ENCODE peak calls at places on chromosomes 7 and 10, in eight cellular contexts. S, F, Y, W, B, C, K and V are unnamed samples.

GRCh38 chr10:120318862-120319261 is 138.2 kb upstream of the PLPP4 start:
- DNase-seq in B (no peak), W (peak; percentile 6), K (no peak), Y (no peak), S (no peak), F (no peak), C (no peak), V (no peak)

GRCh38 chr7:86956567-86956966 is 102.9 kb downstream of the ELAPOR2 start:
- DNase-seq in W (no peak), B (no peak), C (no peak), Y (no peak), S (no peak), F (no peak), K (no peak), V (no peak)

GRCh38 chr10:97481071-97481470 is 17.2 kb downstream of the MMS19 start:
- DNase-seq in K (peak; percentile 82), C (no peak), Y (peak; percentile 15), F (no peak), B (no peak), S (no peak), W (no peak), V (no peak)

GRCh38 chr10:122034149-122034756 is 45.3 kb downstream of the TACC2 start:
- DNase-seq in F (no peak), W (no peak), S (no peak), K (peak; percentile 76), C (peak; percentile 53), Y (peak; percentile 57), B (peak; percentile 47), V (no peak)

GRCh38 chr7:134811798-134812197 is 32.4 kb downstream of the CALD1 start:
- DNase-seq in S (no peak), W (no peak), Y (no peak), K (no peak), F (no peak), C (no peak), B (peak; percentile 85), V (no peak)

GRCh38 chr10:102540023-102540422 is 36.3 kb downstream of the SUFU start:
- DNase-seq in S (no peak), F (no peak), C (peak; percentile 18), W (no peak), K (peak; percentile 20), B (peak; percentile 48), Y (peak; percentile 5), V (no peak)

GRCh38 chr10:76576276-76576962 is 1061.2 kb downstream of the KCNMA1 start:
- DNase-seq in F (no peak), C (no peak), B (peak; percentile 81), S (no peak), K (peak; percentile 2), Y (peak; percentile 76), W (no peak), V (no peak)

GRCh38 chr10:78621183-78621789 is 447.5 kb upstream of the ZMIZ1 start:
- DNase-seq in B (peak; percentile 43), S (no peak), W (no peak), K (no peak), C (no peak), Y (no peak), F (no peak), V (no peak)

GRCh38 chr7:508461-509170 is 11.0 kb downstream of the PDGFA start:
- DNase-seq in Y (no peak), C (no peak), S (no peak), W (no peak), F (no peak), K (no peak), B (no peak), V (peak; percentile 15)

GRCh38 chr10:24897326-24897926 is 55.0 kb downstream of the PRTFDC1 start:
- DNase-seq in Y (peak; percentile 20), C (no peak), F (no peak), W (no peak), S (no peak), K (peak; percentile 15), B (peak; percentile 60), V (no peak)

GRCh38 chr7:69457912-69458491 is 140.3 kb upstream of the AUTS2 start:
- DNase-seq in K (no peak), W (no peak), B (no peak), F (no peak), S (no peak), C (peak; percentile 16), Y (no peak), V (no peak)

GRCh38 chr7:4787541-4787940 is 12.1 kb downstream of the AP5Z1 start:
- DNase-seq in W (no peak), B (no peak), Y (no peak), C (no peak), K (no peak), S (no peak), F (no peak), V (no peak)

GRCh38 chr7:26199301-26200112 is 1.0 kb downstream of the HNRNPA2B1 start:
- DNase-seq in S (peak; percentile 34), B (no peak), K (peak; percentile 66), W (no peak), C (peak; percentile 77), Y (no peak), F (peak; percentile 18), V (peak; percentile 70)

GRCh38 chr7:26200113-26200443 is 468 bp downstream of the HNRNPA2B1 start:
- DNase-seq in Y (peak; percentile 55), K (peak; percentile 68), W (no peak), F (peak; percentile 49), C (peak; percentile 86), S (peak; percentile 65), B (no peak), V (peak; percentile 68)

GRCh38 chr7:26198781-26199169 is 1.8 kb downstream of the HNRNPA2B1 start:
- DNase-seq in B (no peak), Y (no peak), C (no peak), W (no peak), S (no peak), F (no peak), K (no peak), V (no peak)

GRCh38 chr7:26197153-26198115 is 3.1 kb downstream of the HNRNPA2B1 start:
- DNase-seq in W (no peak), C (no peak), Y (no peak), F (no peak), S (no peak), B (no peak), K (no peak), V (no peak)

GRCh38 chr7:26198133-26198780 is 2.3 kb downstream of the HNRNPA2B1 start:
- DNase-seq in Y (no peak), W (no peak), K (peak; percentile 56), F (no peak), S (no peak), B (no peak), C (peak; percentile 47), V (no peak)
- TF ChIP-seq CTCF in Y (peak; percentile 93), W (peak; percentile 47), K (peak; percentile 58), F (peak; percentile 90), S (peak; percentile 97), B (peak; percentile 58), C (peak; percentile 70), V (peak; percentile 97)

DNA sequence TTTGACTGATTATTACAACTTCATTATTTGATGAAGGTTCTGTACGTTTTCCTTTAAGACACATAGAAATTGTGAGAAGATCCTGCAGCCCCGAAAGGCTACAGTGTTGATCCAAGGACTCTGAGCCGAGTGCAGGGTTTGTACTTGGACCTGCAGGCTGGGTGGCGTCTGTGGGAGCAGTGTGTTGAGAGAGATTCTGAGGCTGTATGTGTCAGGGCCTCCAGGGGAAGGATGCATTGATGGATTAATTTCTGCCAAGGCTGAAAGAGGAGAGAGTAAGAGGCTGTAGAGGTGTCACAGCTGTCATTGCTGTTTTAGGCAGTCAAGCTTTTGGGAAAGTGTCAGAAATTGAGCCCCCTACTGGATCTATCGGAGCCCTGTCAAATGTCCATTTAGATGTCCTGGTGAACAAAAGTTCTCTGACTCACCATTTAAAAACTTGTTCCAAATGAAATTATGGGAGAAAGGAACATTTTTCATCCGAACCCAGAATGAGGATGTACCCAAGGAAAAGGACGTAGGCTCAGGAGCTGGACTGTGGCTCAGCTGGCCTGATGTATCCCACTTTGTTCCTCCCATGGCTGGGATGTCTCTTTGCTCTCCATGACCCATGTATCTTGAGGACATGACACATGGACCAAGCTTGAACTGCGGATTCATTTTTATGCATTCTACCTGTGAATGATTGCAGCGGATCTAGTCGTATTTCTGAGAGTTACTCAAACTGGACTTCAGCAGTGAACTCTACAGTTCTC is 102.2 kb downstream of the TCF7L2 start:
- DNase-seq in Y (no peak), S (no peak), W (no peak), C (no peak), F (no peak), K (peak; percentile 30), B (no peak), V (no peak)
- TF ChIP-seq CTCF in Y (peak; percentile 63), S (no peak), W (peak; percentile 25), C (peak; percentile 21), F (peak; percentile 12), K (peak; percentile 13), B (peak; percentile 50), V (peak; percentile 16)

GRCh38 chr10:23193435-23194074 is 1.4 kb downstream of the PTF1A start:
- DNase-seq in F (no peak), C (no peak), S (no peak), W (no peak), Y (no peak), B (no peak), K (no peak), V (no peak)

GRCh38 chr10:23194471-23194965 is 2.4 kb downstream of the PTF1A start:
- DNase-seq in Y (no peak), C (no peak), B (no peak), K (no peak), F (no peak), S (no peak), W (no peak), V (no peak)

GRCh38 chr10:23191764-23192395 is at the start of gene PTF1A:
- DNase-seq in B (no peak), F (peak; percentile 50), S (no peak), C (peak; percentile 16), Y (no peak), W (no peak), K (no peak), V (no peak)

GRCh38 chr10:23192396-23192740 is 256 bp downstream of the PTF1A start:
- DNase-seq in W (no peak), B (no peak), C (no peak), Y (no peak), K (no peak), F (no peak), S (no peak), V (peak; percentile 44)

GRCh38 chr10:23192741-23193434 is 776 bp downstream of the PTF1A start:
- DNase-seq in Y (no peak), W (no peak), F (peak; percentile 24), K (no peak), S (no peak), B (no peak), C (peak; percentile 18), V (peak; percentile 60)
- TF ChIP-seq CTCF in Y (no peak), W (no peak), F (peak; percentile 25), K (no peak), S (no peak), B (no peak), C (no peak), V (no peak)

DNA sequence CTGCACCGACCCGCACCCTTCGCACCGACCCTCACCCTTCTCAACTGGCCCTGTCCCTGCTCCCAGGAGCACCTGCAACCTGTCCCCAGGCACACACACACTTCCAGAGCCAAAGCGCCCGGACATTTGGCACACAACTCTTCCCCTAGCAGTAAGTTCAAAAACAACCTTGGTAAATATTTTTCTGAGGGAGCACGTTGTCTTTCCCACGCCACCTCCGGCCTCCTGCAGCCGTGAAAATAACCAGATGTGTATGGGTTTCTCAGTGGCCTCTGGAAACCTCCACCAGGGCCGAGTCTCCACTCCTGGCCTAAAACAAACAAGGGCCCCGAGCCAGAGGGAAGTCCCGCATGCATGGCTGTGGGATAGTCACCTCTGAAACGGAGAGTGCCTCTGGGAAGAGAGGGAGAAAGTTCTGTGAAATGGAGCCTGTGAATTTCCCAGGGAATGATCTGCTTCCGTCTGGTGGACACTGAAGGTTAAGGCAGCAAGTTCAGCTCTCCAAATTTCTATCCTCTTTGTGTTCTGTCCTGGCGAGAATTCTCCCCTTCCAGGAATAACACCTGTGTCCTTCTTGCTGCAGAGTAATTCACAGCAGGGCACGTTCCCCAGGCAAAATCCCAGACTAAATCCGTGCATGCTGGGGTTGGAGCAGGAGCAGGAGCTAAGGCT is 15.8 kb downstream of the PODXL start:
- DNase-seq in B (peak; percentile 51), F (no peak), W (no peak), S (no peak), K (no peak), C (no peak), Y (no peak), V (no peak)
- TF ChIP-seq CTCF in B (peak; percentile 58), F (peak; percentile 20), W (no peak), S (no peak), K (no peak), C (peak; percentile 11), Y (peak; percentile 55), V (no peak)